ENCODE peak calls at places on chromosomes 5 and 9, in seven cellular contexts. One of them, this sample, is unnamed.

GRCh38 chr5:175457466-175457865 is 13.5 kb upstream of the DRD1 start:
- DNase-seq in T-helper 2 cell: no peak
- DNase-seq in AG09309: no peak
- DNase-seq in HEK293T: no peak
- DNase-seq in activated naive CD4-positive, alpha-beta T cell treated with Interleukin-2 at 50 U/mL for 16 hours: no peak
- DNase-seq in astrocyte of the spinal cord: no peak
- DNase-seq in stimulated activated naive B cell treated with anti-CD40 and anti-IgM and Interleukin-4, amounts not matched to agents 10 μg/mL and 1 μg/mL and 100 μg/mL, for 72 hours: no peak
- DNase-seq in this sample: no peak

GRCh38 chr9:87810691-87811178 is 71.9 kb upstream of the SPATA31E1 start:
- DNase-seq in T-helper 2 cell: no peak
- DNase-seq in AG09309: no peak
- DNase-seq in HEK293T: no peak
- DNase-seq in activated naive CD4-positive, alpha-beta T cell treated with Interleukin-2 at 50 U/mL for 16 hours: no peak
- DNase-seq in astrocyte of the spinal cord: no peak
- DNase-seq in stimulated activated naive B cell treated with anti-CD40 and anti-IgM and Interleukin-4, amounts not matched to agents 10 μg/mL and 1 μg/mL and 100 μg/mL, for 72 hours: no peak
- DNase-seq in this sample: no peak

GRCh38 chr9:106958955-106959657 is 96.1 kb downstream of the ZNF462 start:
- DNase-seq in T-helper 2 cell: no peak
- DNase-seq in AG09309: no peak
- DNase-seq in HEK293T: no peak
- DNase-seq in activated naive CD4-positive, alpha-beta T cell treated with Interleukin-2 at 50 U/mL for 16 hours: no peak
- DNase-seq in astrocyte of the spinal cord: peak
- DNase-seq in stimulated activated naive B cell treated with anti-CD40 and anti-IgM and Interleukin-4, amounts not matched to agents 10 μg/mL and 1 μg/mL and 100 μg/mL, for 72 hours: no peak
- DNase-seq in this sample: no peak

GRCh38 chr5:22242532-22242931 is 610.6 kb downstream of the CDH12 start:
- DNase-seq in T-helper 2 cell: no peak
- DNase-seq in AG09309: no peak
- DNase-seq in HEK293T: no peak
- DNase-seq in activated naive CD4-positive, alpha-beta T cell treated with Interleukin-2 at 50 U/mL for 16 hours: no peak
- DNase-seq in astrocyte of the spinal cord: no peak
- DNase-seq in stimulated activated naive B cell treated with anti-CD40 and anti-IgM and Interleukin-4, amounts not matched to agents 10 μg/mL and 1 μg/mL and 100 μg/mL, for 72 hours: no peak
- DNase-seq in this sample: no peak

GRCh38 chr9:127311239-127311741 is 46.7 kb downstream of the GARNL3 start:
- DNase-seq in T-helper 2 cell: no peak
- DNase-seq in AG09309: no peak
- DNase-seq in HEK293T: no peak
- DNase-seq in activated naive CD4-positive, alpha-beta T cell treated with Interleukin-2 at 50 U/mL for 16 hours: peak
- DNase-seq in astrocyte of the spinal cord: peak
- DNase-seq in stimulated activated naive B cell treated with anti-CD40 and anti-IgM and Interleukin-4, amounts not matched to agents 10 μg/mL and 1 μg/mL and 100 μg/mL, for 72 hours: no peak
- DNase-seq in this sample: no peak

GRCh38 chr9:133761641-133762248 is 23.6 kb upstream of the SARDH start:
- DNase-seq in T-helper 2 cell: no peak
- DNase-seq in AG09309: no peak
- DNase-seq in HEK293T: no peak
- DNase-seq in activated naive CD4-positive, alpha-beta T cell treated with Interleukin-2 at 50 U/mL for 16 hours: no peak
- DNase-seq in astrocyte of the spinal cord: no peak
- DNase-seq in stimulated activated naive B cell treated with anti-CD40 and anti-IgM and Interleukin-4, amounts not matched to agents 10 μg/mL and 1 μg/mL and 100 μg/mL, for 72 hours: no peak
- DNase-seq in this sample: no peak

GRCh38 chr9:4827224-4827623 is 34.5 kb downstream of the RCL1 start:
- DNase-seq in T-helper 2 cell: no peak
- DNase-seq in AG09309: no peak
- DNase-seq in HEK293T: no peak
- DNase-seq in activated naive CD4-positive, alpha-beta T cell treated with Interleukin-2 at 50 U/mL for 16 hours: no peak
- DNase-seq in astrocyte of the spinal cord: no peak
- DNase-seq in stimulated activated naive B cell treated with anti-CD40 and anti-IgM and Interleukin-4, amounts not matched to agents 10 μg/mL and 1 μg/mL and 100 μg/mL, for 72 hours: no peak
- DNase-seq in this sample: no peak

GRCh38 chr5:66440202-66440680 is 156.0 kb upstream of the MAST4 start:
- DNase-seq in T-helper 2 cell: no peak
- DNase-seq in AG09309: peak
- DNase-seq in HEK293T: no peak
- DNase-seq in activated naive CD4-positive, alpha-beta T cell treated with Interleukin-2 at 50 U/mL for 16 hours: peak
- DNase-seq in astrocyte of the spinal cord: peak
- DNase-seq in stimulated activated naive B cell treated with anti-CD40 and anti-IgM and Interleukin-4, amounts not matched to agents 10 μg/mL and 1 μg/mL and 100 μg/mL, for 72 hours: peak
- DNase-seq in this sample: no peak

GRCh38 chr5:96146675-96147074 is 185.0 kb upstream of the ELL2 start:
- DNase-seq in T-helper 2 cell: no peak
- DNase-seq in AG09309: peak
- DNase-seq in HEK293T: no peak
- DNase-seq in activated naive CD4-positive, alpha-beta T cell treated with Interleukin-2 at 50 U/mL for 16 hours: no peak
- DNase-seq in astrocyte of the spinal cord: peak
- DNase-seq in stimulated activated naive B cell treated with anti-CD40 and anti-IgM and Interleukin-4, amounts not matched to agents 10 μg/mL and 1 μg/mL and 100 μg/mL, for 72 hours: no peak
- DNase-seq in this sample: peak

GRCh38 chr5:122772446-122772845 is 2.4 kb upstream of the SNX2 start:
- DNase-seq in T-helper 2 cell: no peak
- DNase-seq in AG09309: no peak
- DNase-seq in HEK293T: no peak
- DNase-seq in activated naive CD4-positive, alpha-beta T cell treated with Interleukin-2 at 50 U/mL for 16 hours: no peak
- DNase-seq in astrocyte of the spinal cord: peak
- DNase-seq in stimulated activated naive B cell treated with anti-CD40 and anti-IgM and Interleukin-4, amounts not matched to agents 10 μg/mL and 1 μg/mL and 100 μg/mL, for 72 hours: no peak
- DNase-seq in this sample: peak